ENCODE peak calls at places on chromosome 10, in five cellular contexts. G is GM23338, H is K562, O is A673, Q is tibial artery. A is an unnamed sample.

GRCh38 chr10:91409869-91410637 is at the start of gene HECTD2:
- DNase-seq in Q (peak), O (peak), G (peak), H (peak), A (peak)

GRCh38 chr10:15245530-15245929 is 77.0 kb upstream of the NMT2 start:
- DNase-seq in Q (no peak), O (peak), G (peak), H (peak), A (no peak)

GRCh38 chr10:97120370-97120769 is 65.4 kb downstream of the SLIT1 start:
- DNase-seq in Q (no peak), H (no peak), O (no peak), G (no peak), A (no peak)

GRCh38 chr10:70786799-70787415 is 1.7 kb upstream of the TBATA start:
- DNase-seq in H (no peak), Q (no peak), G (no peak), O (no peak), A (peak)

GRCh38 chr10:36621346-36621745 is 504.1 kb upstream of the ANKRD30A start:
- DNase-seq in H (no peak), O (no peak), G (no peak), Q (no peak), A (no peak)

GRCh38 chr10:100291356-100291755 is 4.9 kb upstream of the BLOC1S2 start:
- DNase-seq in Q (no peak), G (no peak), O (no peak), H (no peak), A (no peak)

GRCh38 chr10:33483124-33483794 is 148.8 kb upstream of the NRP1 start:
- DNase-seq in H (no peak), G (peak), O (peak), Q (no peak), A (no peak)

GRCh38 chr10:85946713-85947326 is 419.8 kb downstream of the GRID1 start:
- DNase-seq in G (no peak), Q (no peak), O (no peak), H (no peak), A (no peak)

GRCh38 chr10:18439601-18440000 is 211.8 kb downstream of the NSUN6 start:
- DNase-seq in O (no peak), H (no peak), G (no peak), Q (no peak), A (no peak)

GRCh38 chr10:23693895-23694294 is 255.0 kb downstream of the OTUD1 start:
- DNase-seq in G (peak), O (peak), H (no peak), Q (no peak), A (no peak)

GRCh38 chr10:43594944-43595589 is 11.2 kb upstream of the ZNF485 start:
- DNase-seq in H (no peak), O (no peak), Q (no peak), G (no peak), A (peak)

GRCh38 chr10:125014984-125015944 is 73.3 kb downstream of the ZRANB1 start:
- DNase-seq in O (no peak), H (no peak), G (no peak), Q (peak), A (no peak)

GRCh38 chr10:125343118-125343752 is 182.9 kb upstream of the CTBP2 start:
- DNase-seq in O (peak), G (peak), H (no peak), Q (no peak), A (peak)

GRCh38 chr10:132498562-132499366 is 38.8 kb upstream of the INPP5A start:
- DNase-seq in G (no peak), H (no peak), O (no peak), Q (no peak), A (peak)

GRCh38 chr10:121653608-121654007 is 55.4 kb upstream of the FGFR2 start:
- DNase-seq in G (no peak), Q (no peak), H (no peak), O (no peak), A (no peak)

GRCh38 chr10:131148270-131148669 is 163.3 kb downstream of the TCERG1L start:
- DNase-seq in Q (no peak), H (no peak), O (no peak), G (no peak), A (no peak)

GRCh38 chr10:34709637-34710390 is 105.3 kb downstream of the PARD3 start:
- DNase-seq in O (no peak), Q (no peak), H (no peak), G (no peak), A (no peak)

GRCh38 chr10:73139251-73139650 is 28.6 kb downstream of the ECD start:
- DNase-seq in G (no peak), O (no peak), Q (no peak), H (no peak), A (no peak)

GRCh38 chr10:28295346-28295745 is 7.5 kb downstream of the MPP7 start:
- DNase-seq in O (no peak), H (no peak), Q (no peak), G (no peak), A (no peak)

GRCh38 chr10:121452581-121452980 is 145.7 kb downstream of the FGFR2 start:
- DNase-seq in Q (no peak), G (no peak), H (no peak), O (no peak), A (no peak)

GRCh38 chr10:107952649-107953589 is 788.4 kb upstream of the SORCS1 start:
- DNase-seq in Q (no peak), H (no peak), O (no peak), G (peak), A (no peak)

GRCh38 chr10:131657318-131657984 is 243.4 kb upstream of the PPP2R2D start:
- DNase-seq in H (no peak), O (no peak), Q (peak), G (no peak), A (no peak)

GRCh38 chr10:69703766-69704191 is 73.7 kb downstream of the FAM241B start:
- DNase-seq in G (no peak), Q (no peak), H (no peak), O (no peak), A (peak)

GRCh38 chr10:115830260-115830970 is 442.6 kb downstream of the GFRA1 start:
- DNase-seq in H (no peak), G (no peak), Q (no peak), O (no peak), A (peak)

GRCh38 chr10:80462277-80462985 is 8.3 kb downstream of the TSPAN14 start:
- DNase-seq in O (peak), G (no peak), Q (peak), H (no peak), A (peak)

GRCh38 chr10:538895-539294 is 150.6 kb downstream of the DIP2C start:
- DNase-seq in O (no peak), H (no peak), Q (no peak), G (no peak), A (peak)

GRCh38 chr10:51366044-51366443 is 291.8 kb downstream of the PRKG1 start:
- DNase-seq in O (no peak), G (no peak), H (no peak), Q (no peak), A (no peak)

GRCh38 chr10:51369903-51370302 is 295.6 kb downstream of the PRKG1 start:
- DNase-seq in H (no peak), Q (no peak), G (peak), O (no peak), A (peak)

GRCh38 chr10:51363415-51363814 is 289.1 kb downstream of the PRKG1 start:
- DNase-seq in H (no peak), Q (no peak), G (no peak), O (no peak), A (no peak)

GRCh38 chr10:51368943-51369342 is 294.7 kb downstream of the PRKG1 start:
- DNase-seq in G (peak), O (peak), Q (no peak), H (no peak), A (no peak)

DNA sequence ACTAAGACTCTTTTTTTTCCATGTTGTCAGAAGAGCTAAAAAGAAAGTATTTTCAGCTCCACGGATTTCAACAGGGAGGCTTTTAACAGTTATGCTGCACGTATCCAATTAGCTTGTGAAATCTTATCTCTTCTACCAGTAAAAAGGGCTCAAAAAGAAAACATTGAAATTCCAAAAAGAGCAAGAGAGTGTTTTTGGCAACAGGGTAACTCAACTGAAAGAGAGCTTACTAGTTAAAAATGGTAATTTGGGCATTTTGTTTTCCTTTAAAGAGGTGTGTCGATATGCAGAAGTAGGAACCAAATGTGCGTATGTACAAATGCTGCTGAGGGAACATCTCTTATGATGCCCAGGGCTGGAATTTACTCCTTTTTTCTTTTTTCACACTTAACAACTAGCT is 292.8 kb downstream of the PRKG1 start:
- DNase-seq in O (no peak), Q (no peak), G (no peak), H (no peak), A (no peak)
- H3K4me3 ChIP-seq in O (no peak), Q (peak), G (no peak), H (no peak), A (no peak)

GRCh38 chr10:92552310-92552709 is 21.6 kb downstream of the IDE start:
- DNase-seq in H (no peak), Q (no peak), G (no peak), O (no peak), A (no peak)
- TF ChIP-seq CTCF in H (peak), Q (no peak), G (peak), O (peak), A (peak)

DNA sequence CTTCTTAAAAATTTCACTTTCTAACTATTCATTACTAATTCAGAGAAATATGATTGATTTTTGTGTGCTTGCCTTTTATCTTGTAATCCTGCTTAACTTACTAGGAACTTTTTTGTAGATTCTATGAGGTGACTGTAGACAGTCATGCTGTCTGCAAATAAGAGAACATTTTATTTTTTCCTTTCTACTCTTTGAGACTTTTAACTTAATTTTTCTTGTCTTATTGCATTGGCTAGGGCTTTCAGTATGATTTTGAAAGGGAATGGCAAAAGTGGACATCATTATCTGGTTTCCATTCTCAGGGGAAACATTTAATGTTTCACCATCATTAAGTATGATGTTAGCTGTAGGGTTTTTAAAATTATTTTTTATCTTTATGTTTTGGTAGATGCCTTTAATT is 23.6 kb downstream of the TBC1D12 start:
- DNase-seq in Q (no peak), G (no peak), H (no peak), O (no peak), A (no peak)
- H3K4me3 ChIP-seq in Q (no peak), G (no peak), H (no peak), O (no peak), A (no peak)

DNA sequence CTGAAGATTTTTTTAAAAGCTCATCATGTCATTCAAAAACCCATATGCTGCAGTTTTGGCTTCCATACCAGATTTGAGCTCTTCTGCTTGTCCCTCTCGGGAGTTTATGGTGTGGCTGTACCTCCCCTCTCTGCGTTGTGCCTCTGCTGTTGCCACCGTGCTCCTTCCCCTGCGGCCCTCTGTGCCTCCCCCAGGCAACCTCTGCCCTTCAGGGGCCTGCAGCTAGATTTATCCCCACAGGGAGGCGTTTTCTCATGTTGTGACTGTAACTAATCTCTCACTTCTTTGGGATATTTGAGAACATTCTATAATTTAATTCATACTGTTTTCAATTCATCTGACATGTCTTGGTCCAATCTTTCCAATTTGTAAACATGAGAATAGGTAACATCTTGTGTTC is 52.7 kb downstream of the TASOR2 start:
- DNase-seq in O (peak), H (no peak), G (peak), Q (no peak), A (no peak)
- TF ChIP-seq CTCF in O (peak), H (peak), G (peak), Q (no peak), A (no peak)

DNA sequence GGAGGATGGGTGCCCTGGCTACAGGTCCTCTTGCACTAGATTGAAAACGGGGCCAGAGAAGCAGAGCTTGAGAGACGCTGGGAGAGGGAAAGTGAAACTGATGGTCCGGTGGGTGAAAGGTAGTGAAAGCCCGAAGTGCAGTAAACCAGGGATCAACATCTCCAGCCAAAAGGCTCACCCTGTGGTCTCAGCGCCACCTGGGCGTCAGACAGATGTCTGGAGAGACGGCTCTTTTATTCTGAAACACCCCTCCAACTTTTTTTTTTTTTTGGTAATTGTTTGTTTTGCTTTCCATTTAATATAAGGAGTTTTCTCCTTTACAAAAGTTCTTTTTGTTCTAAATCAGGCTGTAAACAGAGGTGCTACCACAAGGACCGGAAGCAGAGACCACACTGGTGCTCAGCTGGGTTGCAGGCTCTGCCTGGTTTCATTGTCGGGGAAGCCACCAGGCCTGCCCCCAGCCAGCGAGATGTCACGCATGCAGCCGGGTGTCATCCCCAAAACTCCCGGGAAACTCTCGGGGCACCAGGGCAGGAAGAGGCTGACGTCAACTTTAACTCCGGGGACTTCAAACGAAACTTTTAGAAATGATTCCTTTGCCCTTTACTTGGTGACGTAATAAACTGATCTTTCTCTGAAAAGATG is 11.2 kb downstream of the IL2RA start:
- DNase-seq in H (peak), O (peak), G (peak), Q (peak), A (peak)
- H3K4me3 ChIP-seq in H (no peak), O (peak), G (no peak), Q (peak), A (peak)

GRCh38 chr10:44864637-44865288 is 46.4 kb upstream of the TMEM72 start:
- DNase-seq in O (peak), G (peak), Q (peak), H (peak), A (peak)

GRCh38 chr10:44862917-44863316 is 48.2 kb upstream of the TMEM72 start:
- DNase-seq in O (no peak), H (no peak), G (no peak), Q (no peak), A (no peak)

GRCh38 chr10:44864042-44864436 is 47.1 kb upstream of the TMEM72 start:
- DNase-seq in O (no peak), H (no peak), Q (no peak), G (peak), A (peak)

GRCh38 chr10:44862006-44862751 is 49.0 kb upstream of the TMEM72 start:
- DNase-seq in G (no peak), Q (no peak), O (no peak), H (no peak), A (no peak)

GRCh38 chr10:44863344-44864041 is 47.6 kb upstream of the TMEM72 start:
- DNase-seq in H (no peak), G (peak), Q (no peak), O (no peak), A (no peak)
- TF ChIP-seq CTCF in H (peak), G (peak), Q (no peak), O (no peak), A (no peak)

DNA sequence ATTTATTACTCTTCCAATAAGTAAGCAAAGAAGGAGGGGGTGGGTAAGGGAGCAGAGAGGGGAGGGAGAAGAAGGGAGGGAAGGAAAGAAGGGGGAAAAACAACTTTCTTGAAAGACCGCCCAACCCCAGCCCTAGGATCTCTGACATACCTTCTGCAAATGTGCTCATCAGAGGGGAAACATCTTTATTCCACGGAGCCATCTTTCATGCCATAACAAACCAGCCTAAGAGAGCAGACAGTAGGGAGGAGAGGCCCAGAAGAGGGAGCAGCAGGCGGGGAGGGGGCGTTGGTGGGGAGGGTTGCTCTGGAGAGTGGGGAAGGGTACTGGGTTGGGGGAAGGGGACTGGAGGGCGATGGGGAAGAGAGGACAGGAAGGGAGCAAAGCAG is 48.3 kb upstream of the COMTD1 start:
- DNase-seq in H (no peak), G (no peak), O (no peak), Q (no peak), A (no peak)
- H3K4me3 ChIP-seq in H (no peak), G (peak), O (no peak), Q (no peak), A (no peak)

GRCh38 chr10:103752680-103753248 is 102.6 kb downstream of the SH3PXD2A start:
- DNase-seq in O (no peak), H (peak), G (peak), Q (no peak), A (no peak)
- TF ChIP-seq CTCF in O (peak), H (peak), G (peak), Q (peak), A (peak)